ENCODE peak calls at places on chromosomes 1 and 21, in five cellular contexts. One of them, this sample, is unnamed.
A peak's percentile ranks its signal among the peaks of the same experiment; 100 is the strongest.

GRCh38 chr21:42239556-42239955 is 20.6 kb downstream of the ABCG1 start:
- DNase-seq in amniotic epithelial cell: no peak
- DNase-seq in left ventricle myocardium superior: no peak
- DNase-seq in adrenal gland: no peak
- DNase-seq in NAMALWA: no peak
- DNase-seq in this sample: no peak

GRCh38 chr1:201660931-201661822 is 122.2 kb downstream of the NAV1 start:
- DNase-seq in amniotic epithelial cell: peak; percentile 56
- DNase-seq in left ventricle myocardium superior: no peak
- DNase-seq in adrenal gland: no peak
- DNase-seq in NAMALWA: no peak
- DNase-seq in this sample: no peak

GRCh38 chr21:17742940-17743592 is 76.1 kb downstream of the C21orf91 start:
- DNase-seq in amniotic epithelial cell: no peak
- DNase-seq in left ventricle myocardium superior: no peak
- DNase-seq in adrenal gland: no peak
- DNase-seq in NAMALWA: no peak
- DNase-seq in this sample: no peak

GRCh38 chr1:9794081-9794480 is 29.7 kb downstream of the CLSTN1 start:
- DNase-seq in amniotic epithelial cell: no peak
- DNase-seq in left ventricle myocardium superior: no peak
- DNase-seq in adrenal gland: no peak
- DNase-seq in NAMALWA: no peak
- DNase-seq in this sample: no peak

GRCh38 chr21:31948681-31949080 is 75.9 kb downstream of the HUNK start:
- DNase-seq in amniotic epithelial cell: no peak
- DNase-seq in left ventricle myocardium superior: no peak
- DNase-seq in adrenal gland: no peak
- DNase-seq in NAMALWA: no peak
- DNase-seq in this sample: no peak

GRCh38 chr1:39650431-39650830 is 11.0 kb upstream of the HEYL start:
- DNase-seq in amniotic epithelial cell: no peak
- DNase-seq in left ventricle myocardium superior: no peak
- DNase-seq in adrenal gland: no peak
- DNase-seq in NAMALWA: no peak
- DNase-seq in this sample: no peak

GRCh38 chr1:33347650-33347992 is 26.7 kb upstream of the A3GALT2 start:
- DNase-seq in amniotic epithelial cell: peak; percentile 65
- DNase-seq in left ventricle myocardium superior: peak; percentile 62
- DNase-seq in adrenal gland: peak; percentile 40
- DNase-seq in NAMALWA: no peak
- DNase-seq in this sample: no peak

GRCh38 chr1:116814935-116815334 is 60.7 kb downstream of the CD2 start:
- DNase-seq in amniotic epithelial cell: no peak
- DNase-seq in left ventricle myocardium superior: no peak
- DNase-seq in adrenal gland: no peak
- DNase-seq in NAMALWA: no peak
- DNase-seq in this sample: no peak

GRCh38 chr1:108046021-108046420 is 81.0 kb upstream of the VAV3 start:
- DNase-seq in amniotic epithelial cell: no peak
- DNase-seq in left ventricle myocardium superior: no peak
- DNase-seq in adrenal gland: no peak
- DNase-seq in NAMALWA: no peak
- DNase-seq in this sample: no peak

GRCh38 chr1:35377553-35377952 is 109.0 kb downstream of the ZMYM4 start:
- DNase-seq in amniotic epithelial cell: peak; percentile 24
- DNase-seq in left ventricle myocardium superior: no peak
- DNase-seq in adrenal gland: no peak
- DNase-seq in NAMALWA: no peak
- DNase-seq in this sample: no peak

GRCh38 chr1:109111386-109112055 is 2.4 kb upstream of the ELAPOR1 start:
- DNase-seq in amniotic epithelial cell: no peak
- DNase-seq in left ventricle myocardium superior: no peak
- DNase-seq in adrenal gland: no peak
- DNase-seq in NAMALWA: no peak
- DNase-seq in this sample: no peak

GRCh38 chr1:112877741-112878140 is 78.3 kb downstream of the SLC16A1 start:
- DNase-seq in amniotic epithelial cell: no peak
- DNase-seq in left ventricle myocardium superior: no peak
- DNase-seq in adrenal gland: no peak
- DNase-seq in NAMALWA: no peak
- DNase-seq in this sample: no peak

GRCh38 chr1:163570061-163570460 is 248.3 kb downstream of the NUF2 start:
- DNase-seq in amniotic epithelial cell: no peak
- DNase-seq in left ventricle myocardium superior: no peak
- DNase-seq in adrenal gland: no peak
- DNase-seq in NAMALWA: no peak
- DNase-seq in this sample: no peak

GRCh38 chr1:199759268-199759724 is 268.2 kb upstream of the NR5A2 start:
- DNase-seq in amniotic epithelial cell: peak; percentile 67
- DNase-seq in left ventricle myocardium superior: no peak
- DNase-seq in adrenal gland: no peak
- DNase-seq in NAMALWA: no peak
- DNase-seq in this sample: no peak

GRCh38 chr1:94759188-94759587 is 61.0 kb upstream of the SLC44A3 start:
- DNase-seq in amniotic epithelial cell: no peak
- DNase-seq in left ventricle myocardium superior: no peak
- DNase-seq in adrenal gland: no peak
- DNase-seq in NAMALWA: no peak
- DNase-seq in this sample: no peak

GRCh38 chr21:46061950-46062349 is 36.0 kb upstream of the COL6A2 start:
- DNase-seq in amniotic epithelial cell: no peak
- DNase-seq in left ventricle myocardium superior: no peak
- DNase-seq in adrenal gland: no peak
- DNase-seq in NAMALWA: no peak
- DNase-seq in this sample: no peak

GRCh38 chr1:175802407-175803123 is 59.2 kb upstream of the TNR start:
- DNase-seq in amniotic epithelial cell: no peak
- DNase-seq in left ventricle myocardium superior: no peak
- DNase-seq in adrenal gland: no peak
- DNase-seq in NAMALWA: no peak
- DNase-seq in this sample: no peak

GRCh38 chr1:161066694-161067093 is 3.0 kb downstream of the ARHGAP30 start:
- DNase-seq in amniotic epithelial cell: no peak
- DNase-seq in left ventricle myocardium superior: no peak
- DNase-seq in adrenal gland: no peak
- DNase-seq in NAMALWA: no peak
- DNase-seq in this sample: no peak

GRCh38 chr1:41362357-41362721 is 1.1 kb downstream of the FOXO6 start:
- DNase-seq in amniotic epithelial cell: no peak
- DNase-seq in left ventricle myocardium superior: no peak
- DNase-seq in adrenal gland: no peak
- DNase-seq in NAMALWA: no peak
- DNase-seq in this sample: no peak

GRCh38 chr21:43984905-43985689 is 27.0 kb upstream of the TRAPPC10 start:
- DNase-seq in amniotic epithelial cell: peak; percentile 20
- DNase-seq in left ventricle myocardium superior: no peak
- DNase-seq in adrenal gland: no peak
- DNase-seq in NAMALWA: no peak
- DNase-seq in this sample: no peak

GRCh38 chr1:14140800-14141526 is 441.0 kb downstream of the PRDM2 start:
- DNase-seq in amniotic epithelial cell: no peak
- DNase-seq in left ventricle myocardium superior: peak; percentile 86
- DNase-seq in adrenal gland: no peak
- DNase-seq in NAMALWA: no peak
- DNase-seq in this sample: peak; percentile 98

GRCh38 chr1:162859210-162859609 is 1.8 kb downstream of the CCDC190 start:
- DNase-seq in amniotic epithelial cell: no peak
- DNase-seq in left ventricle myocardium superior: no peak
- DNase-seq in adrenal gland: no peak
- DNase-seq in NAMALWA: no peak
- DNase-seq in this sample: no peak

This sample was measured in thyroid gland.